ENCODE peak calls at places on chromosomes 4 and X, in nine cellular contexts. One of them, this sample, is unnamed.

GRCh38 chr4:42786350-42787070 is 106.0 kb upstream of the GRXCR1 start:
- DNase-seq in transverse colon: no peak
- DNase-seq in effector memory CD8-positive, alpha-beta T cell: no peak
- DNase-seq in HFFc6: no peak
- DNase-seq in NCI-H1092: peak; percentile 88
- DNase-seq in tibial nerve: no peak
- DNase-seq in left ventricle myocardium inferior: no peak
- DNase-seq in kidney: no peak
- DNase-seq in HCT116: no peak
- DNase-seq in this sample: peak; percentile 83

GRCh38 chrX:106203315-106203714 is 35.2 kb downstream of the PWWP3B start:
- DNase-seq in transverse colon: no peak
- DNase-seq in effector memory CD8-positive, alpha-beta T cell: no peak
- DNase-seq in HFFc6: no peak
- DNase-seq in NCI-H1092: no peak
- DNase-seq in tibial nerve: no peak
- DNase-seq in left ventricle myocardium inferior: no peak
- DNase-seq in kidney: no peak
- DNase-seq in HCT116: no peak
- DNase-seq in this sample: no peak

GRCh38 chr4:145130788-145131398 is 32.8 kb downstream of the ABCE1 start:
- DNase-seq in transverse colon: no peak
- DNase-seq in effector memory CD8-positive, alpha-beta T cell: no peak
- DNase-seq in HFFc6: peak; percentile 90
- DNase-seq in NCI-H1092: no peak
- DNase-seq in tibial nerve: no peak
- DNase-seq in left ventricle myocardium inferior: no peak
- DNase-seq in kidney: no peak
- DNase-seq in HCT116: no peak
- DNase-seq in this sample: no peak

GRCh38 chr4:8548731-8549351 is 31.4 kb upstream of the GPR78 start:
- DNase-seq in transverse colon: no peak
- DNase-seq in effector memory CD8-positive, alpha-beta T cell: no peak
- DNase-seq in HFFc6: no peak
- DNase-seq in NCI-H1092: no peak
- DNase-seq in tibial nerve: no peak
- DNase-seq in left ventricle myocardium inferior: no peak
- DNase-seq in kidney: peak; percentile 48
- DNase-seq in HCT116: no peak
- DNase-seq in this sample: no peak

GRCh38 chr4:153349206-153349805 is 4.8 kb downstream of the MND1 start:
- DNase-seq in transverse colon: no peak
- DNase-seq in effector memory CD8-positive, alpha-beta T cell: no peak
- DNase-seq in HFFc6: no peak
- DNase-seq in NCI-H1092: no peak
- DNase-seq in tibial nerve: no peak
- DNase-seq in left ventricle myocardium inferior: no peak
- DNase-seq in kidney: no peak
- DNase-seq in HCT116: no peak
- DNase-seq in this sample: no peak

GRCh38 chr4:610411-611261 is 14.7 kb upstream of the PDE6B start:
- DNase-seq in transverse colon: peak; percentile 14
- DNase-seq in effector memory CD8-positive, alpha-beta T cell: no peak
- DNase-seq in HFFc6: peak; percentile 74
- DNase-seq in NCI-H1092: peak; percentile 61
- DNase-seq in tibial nerve: no peak
- DNase-seq in left ventricle myocardium inferior: peak; percentile 3
- DNase-seq in kidney: no peak
- DNase-seq in HCT116: no peak
- DNase-seq in this sample: peak; percentile 47

GRCh38 chr4:185359767-185360446 is 35.8 kb downstream of the LRP2BP start:
- DNase-seq in transverse colon: no peak
- DNase-seq in effector memory CD8-positive, alpha-beta T cell: no peak
- DNase-seq in HFFc6: peak; percentile 77
- DNase-seq in NCI-H1092: no peak
- DNase-seq in tibial nerve: no peak
- DNase-seq in left ventricle myocardium inferior: no peak
- DNase-seq in kidney: no peak
- DNase-seq in HCT116: no peak
- DNase-seq in this sample: no peak

GRCh38 chr4:39712819-39713607 is 15.1 kb downstream of the UBE2K start:
- DNase-seq in transverse colon: no peak
- DNase-seq in effector memory CD8-positive, alpha-beta T cell: no peak
- DNase-seq in HFFc6: no peak
- DNase-seq in NCI-H1092: no peak
- DNase-seq in tibial nerve: no peak
- DNase-seq in left ventricle myocardium inferior: no peak
- DNase-seq in kidney: no peak
- DNase-seq in HCT116: no peak
- DNase-seq in this sample: no peak

GRCh38 chr4:102554988-102555387 is 53.8 kb downstream of the NFKB1 start:
- DNase-seq in transverse colon: no peak
- DNase-seq in effector memory CD8-positive, alpha-beta T cell: no peak
- DNase-seq in HFFc6: no peak
- DNase-seq in NCI-H1092: no peak
- DNase-seq in tibial nerve: no peak
- DNase-seq in left ventricle myocardium inferior: no peak
- DNase-seq in kidney: no peak
- DNase-seq in HCT116: no peak
- DNase-seq in this sample: no peak

GRCh38 chr4:38964942-38965775 is 67.0 kb downstream of the TMEM156 start:
- DNase-seq in transverse colon: no peak
- DNase-seq in effector memory CD8-positive, alpha-beta T cell: no peak
- DNase-seq in HFFc6: no peak
- DNase-seq in NCI-H1092: no peak
- DNase-seq in tibial nerve: no peak
- DNase-seq in left ventricle myocardium inferior: no peak
- DNase-seq in kidney: no peak
- DNase-seq in HCT116: no peak
- DNase-seq in this sample: no peak

GRCh38 chrX:7132335-7133035 is 15.0 kb upstream of the STS start:
- DNase-seq in transverse colon: peak; percentile 91
- DNase-seq in effector memory CD8-positive, alpha-beta T cell: no peak
- DNase-seq in HFFc6: peak; percentile 83
- DNase-seq in NCI-H1092: no peak
- DNase-seq in tibial nerve: no peak
- DNase-seq in left ventricle myocardium inferior: no peak
- DNase-seq in kidney: no peak
- DNase-seq in HCT116: peak; percentile 56
- DNase-seq in this sample: peak; percentile 58